ENCODE peak calls at places on chromosomes 12 and 14, in nine cellular contexts. F is heart right ventricle; U is CD4-positive, CD25-positive, alpha-beta regulatory T cell; B is IMR-90; P is brain microvascular endothelial cell; O is GM23248; V is pancreas; N is NT2/D1; Q is lower lobe of right lung. R is an unnamed sample.

GRCh38 chr14:64184103-64184729 is 110.0 kb downstream of the ESR2 start:
- DNase-seq in F (no peak), U (no peak), B (no peak), P (no peak), O (no peak), V (no peak), N (no peak), Q (no peak), R (no peak)

GRCh38 chr12:125773033-125773432 is 707.8 kb downstream of the AACS start:
- DNase-seq in F (no peak), U (no peak), B (no peak), P (no peak), O (peak; percentile 2), V (no peak), N (peak; percentile 83), Q (no peak), R (no peak)

GRCh38 chr14:72722201-72722785 is 171.6 kb downstream of the DPF3 start:
- DNase-seq in F (no peak), U (no peak), B (no peak), P (no peak), O (no peak), V (no peak), N (no peak), Q (no peak), R (no peak)

GRCh38 chr12:100612557-100612956 is 39.1 kb downstream of the GAS2L3 start:
- DNase-seq in F (no peak), U (no peak), B (no peak), P (no peak), O (no peak), V (no peak), N (no peak), Q (no peak), R (no peak)

GRCh38 chr12:10634427-10634826 is 21.0 kb upstream of the MAGOHB start:
- DNase-seq in F (no peak), U (no peak), B (peak; percentile 71), P (peak; percentile 82), O (peak; percentile 80), V (no peak), N (no peak), Q (no peak), R (no peak)

GRCh38 chr12:111405856-111406473 is at the start of gene SH2B3:
- DNase-seq in F (no peak), U (peak; percentile 89), B (peak; percentile 48), P (no peak), O (peak; percentile 89), V (no peak), N (no peak), Q (no peak), R (no peak)

GRCh38 chr12:10409387-10409786 is at the start of gene KLRC4:
- DNase-seq in F (no peak), U (no peak), B (peak; percentile 16), P (peak; percentile 38), O (no peak), V (no peak), N (no peak), Q (no peak), R (no peak)

GRCh38 chr14:69346710-69347109 is 51.4 kb downstream of the ERH start:
- DNase-seq in F (peak; percentile 57), U (no peak), B (no peak), P (no peak), O (peak; percentile 32), V (no peak), N (no peak), Q (no peak), R (no peak)

DNA sequence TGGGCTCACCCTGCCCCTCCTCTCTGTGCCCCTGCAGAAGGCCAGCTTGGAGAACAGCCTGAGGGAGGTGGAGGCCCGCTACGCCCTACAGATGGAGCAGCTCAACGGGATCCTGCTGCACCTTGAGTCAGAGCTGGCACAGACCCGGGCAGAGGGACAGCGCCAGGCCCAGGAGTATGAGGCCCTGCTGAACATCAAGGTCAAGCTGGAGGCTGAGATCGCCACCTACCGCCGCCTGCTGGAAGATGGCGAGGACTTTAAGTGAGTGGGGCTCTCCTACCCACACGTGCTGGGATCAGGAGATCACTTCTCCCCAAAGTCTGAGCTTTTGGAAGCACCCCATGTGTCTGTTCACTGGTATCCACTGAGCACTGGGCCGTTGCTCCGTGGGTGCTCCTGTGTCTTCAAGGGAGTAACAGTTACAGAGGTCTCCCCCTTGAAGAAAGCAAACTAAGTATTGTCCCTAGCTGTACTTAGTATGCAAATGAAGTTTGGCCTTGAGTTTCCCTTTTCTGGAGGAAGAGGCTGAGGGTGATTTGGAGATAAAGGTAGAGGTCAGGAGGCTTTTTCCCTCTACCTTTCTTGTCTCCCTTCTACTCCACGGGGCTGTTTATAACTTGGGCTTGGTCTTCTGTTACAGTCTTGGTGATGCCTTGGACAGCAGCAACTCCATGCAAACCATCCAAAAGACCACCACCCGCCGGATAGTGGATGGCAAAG is 3.3 kb downstream of the KRT18 start:
- DNase-seq in F (peak; percentile 33), U (no peak), B (no peak), P (no peak), O (no peak), V (peak; percentile 93), N (no peak), Q (peak; percentile 77), R (no peak)
- H3K4me3 ChIP-seq in F (no peak overlapping the region), U (no peak overlapping the region), B (no peak overlapping the region), P (no peak overlapping the region), O (no peak overlapping the region), V (no peak overlapping the region), N (no peak overlapping the region), Q (peak overlapping the region; percentile 63), R (no peak overlapping the region)

GRCh38 chr12:11797993-11798720 is 148.7 kb downstream of the ETV6 start:
- DNase-seq in F (no peak), U (no peak), B (no peak), P (no peak), O (no peak), V (no peak), N (no peak), Q (no peak), R (no peak)

GRCh38 chr12:11797317-11797913 is 147.9 kb downstream of the ETV6 start:
- DNase-seq in F (no peak), U (no peak), B (peak; percentile 97), P (peak; percentile 81), O (peak; percentile 38), V (no peak), N (no peak), Q (no peak), R (peak; percentile 25)

GRCh38 chr12:11801643-11802042 is 152.2 kb downstream of the ETV6 start:
- DNase-seq in F (no peak), U (no peak), B (no peak), P (no peak), O (no peak), V (no peak), N (no peak), Q (no peak), R (no peak)

GRCh38 chr12:11795910-11796459 is 146.5 kb downstream of the ETV6 start:
- DNase-seq in F (no peak), U (no peak), B (peak; percentile 91), P (peak; percentile 82), O (peak; percentile 38), V (no peak), N (peak; percentile 33), Q (no peak), R (no peak)

DNA sequence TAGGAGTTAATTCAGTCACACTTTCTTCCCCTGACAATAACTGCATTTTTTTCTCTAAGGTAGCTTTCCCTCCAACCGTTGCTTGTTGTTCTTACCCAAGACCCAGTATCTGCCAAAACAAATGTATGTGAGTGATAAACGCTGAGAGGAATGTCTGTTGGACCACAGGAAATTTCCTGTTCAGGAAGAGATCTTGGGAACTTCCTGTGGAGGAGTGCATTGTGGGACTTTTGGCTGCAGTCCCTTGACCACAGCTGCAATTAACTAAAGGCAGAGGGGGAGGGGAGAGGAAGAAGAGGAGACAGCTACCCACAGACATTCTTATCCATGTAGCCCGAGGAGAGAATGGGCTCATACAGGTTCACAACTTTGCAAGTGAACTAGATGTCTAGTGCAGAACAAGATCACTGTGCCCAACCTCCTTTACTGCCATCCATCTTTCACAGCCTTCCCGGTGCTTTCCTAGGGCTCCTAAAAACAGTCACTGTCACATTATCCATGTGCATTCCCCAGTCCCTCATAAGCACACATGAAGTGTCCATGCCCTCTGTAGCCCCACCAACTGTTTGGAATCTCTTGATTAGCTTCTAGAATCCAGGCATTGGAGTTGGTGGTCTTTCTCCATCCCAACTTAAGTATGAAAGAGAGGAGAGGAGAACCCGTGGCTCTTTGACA is 149.5 kb downstream of the ETV6 start:
- DNase-seq in F (no peak), U (no peak), B (peak; percentile 88), P (peak; percentile 91), O (peak; percentile 74), V (no peak), N (no peak), Q (no peak), R (no peak)
- H3K36me3 ChIP-seq in F (no peaks in the 10 kb centered on the region), U (no peaks in the 10 kb centered on the region), B (peaks cover 1% of the 10 kb centered on the region), P (no peaks in the 10 kb centered on the region), O (no peaks in the 10 kb centered on the region), V (no peaks in the 10 kb centered on the region), N (peaks cover 3% of the 10 kb centered on the region), Q (no peaks in the 10 kb centered on the region), R (no peaks in the 10 kb centered on the region)

GRCh38 chr12:131829351-131829794 is 1.2 kb downstream of the MMP17 start:
- DNase-seq in F (no peak), U (no peak), B (no peak), P (no peak), O (peak; percentile 67), V (peak; percentile 84), N (no peak), Q (no peak), R (no peak)

GRCh38 chr12:131828671-131829350 is 618 bp downstream of the MMP17 start:
- DNase-seq in F (no peak), U (no peak), B (no peak), P (no peak), O (peak; percentile 59), V (peak; percentile 78), N (no peak), Q (no peak), R (no peak)

GRCh38 chr12:131829795-131830334 is 1.7 kb downstream of the MMP17 start:
- DNase-seq in F (no peak), U (no peak), B (no peak), P (no peak), O (peak; percentile 31), V (peak; percentile 87), N (no peak), Q (no peak), R (no peak)

GRCh38 chr12:131826064-131826928 is 1.9 kb upstream of the MMP17 start:
- DNase-seq in F (no peak), U (no peak), B (no peak), P (no peak), O (no peak), V (no peak), N (no peak), Q (no peak), R (no peak)

GRCh38 chr12:131827961-131828534 is at the start of gene MMP17:
- DNase-seq in F (peak; percentile 54), U (no peak), B (peak; percentile 55), P (no peak), O (peak; percentile 94), V (peak; percentile 63), N (peak; percentile 52), Q (no peak), R (no peak)
- H3K4me3 ChIP-seq in F (peak within 1 kb of the TSS; percentile 55), U (no peak within 1 kb of the TSS), B (peak within 1 kb of the TSS; percentile 44), P (peak within 1 kb of the TSS; percentile 67), O (peak within 1 kb of the TSS; percentile 74), V (no peak within 1 kb of the TSS), N (peak within 1 kb of the TSS; percentile 95), Q (peak within 1 kb of the TSS; percentile 57), R (peak within 1 kb of the TSS; percentile 73)

DNA sequence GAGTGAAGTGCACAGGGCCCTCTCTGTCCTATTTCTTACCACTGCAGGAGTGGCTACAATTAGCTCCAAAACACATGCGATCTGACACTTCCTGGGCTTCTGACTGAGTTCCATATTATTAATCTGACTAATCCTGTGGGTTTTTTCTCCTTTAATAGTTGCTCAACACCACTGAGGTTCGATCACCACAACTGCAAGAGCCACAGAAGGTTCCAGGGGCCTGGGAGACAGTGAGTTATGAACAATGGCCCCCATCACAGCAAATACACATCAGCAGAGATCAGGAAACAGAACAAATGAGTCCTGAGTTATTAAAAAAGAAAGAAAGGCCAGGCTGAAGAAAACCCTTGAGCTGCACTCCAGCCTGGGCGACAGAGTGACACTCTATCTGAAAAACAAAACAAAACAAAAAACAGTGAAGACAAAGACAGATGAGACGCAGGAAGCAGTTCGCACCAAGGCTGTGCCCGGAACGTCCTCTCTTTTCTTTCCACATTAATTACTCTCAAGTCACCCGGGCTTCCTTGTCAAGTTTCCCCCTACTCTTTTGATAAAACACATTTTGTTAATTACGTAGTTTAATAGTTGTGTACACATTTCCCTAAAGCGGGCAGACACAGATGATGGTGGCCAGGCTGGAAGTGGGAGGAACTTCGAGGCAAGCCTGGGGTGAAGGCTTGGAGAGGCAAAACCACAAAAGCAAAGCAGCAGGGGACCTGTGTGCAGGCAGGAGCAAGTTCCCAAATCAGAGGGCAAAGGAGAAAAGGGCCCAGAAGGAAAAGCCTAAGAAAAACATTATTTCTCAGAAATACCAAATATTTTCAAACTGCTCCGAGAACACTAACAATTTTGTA is 42.7 kb downstream of the CDC42BPB start:
- DNase-seq in F (no peak), U (no peak), B (peak; percentile 33), P (peak; percentile 47), O (peak; percentile 83), V (no peak), N (no peak), Q (no peak), R (no peak)
- H3K36me3 ChIP-seq in F (peaks cover 24% of the 10 kb centered on the region), U (no peaks in the 10 kb centered on the region), B (peaks cover 8% of the 10 kb centered on the region), P (no peaks in the 10 kb centered on the region), O (no peaks in the 10 kb centered on the region), V (no peaks in the 10 kb centered on the region), N (peaks cover 9% of the 10 kb centered on the region), Q (peaks cover 20% of the 10 kb centered on the region), R (no peaks in the 10 kb centered on the region)